ENCODE peak calls at places on chromosomes 4 and X, in nine cellular contexts. I, M, U, P, X, F, S, A and W are unnamed samples.

GRCh38 chrX:136030357-136031225 is 45.4 kb downstream of the SLC9A6 start:
- DNase-seq in P (no peak), U (peak), S (no peak), A (no peak), F (peak), I (no peak), M (no peak), X (peak), W (peak)

GRCh38 chr4:39729557-39729956 is 31.6 kb downstream of the UBE2K start:
- DNase-seq in X (peak), I (no peak), F (no peak), P (no peak), S (no peak), U (no peak), A (no peak), M (no peak), W (peak)

GRCh38 chrX:19791562-19791961 is 95.8 kb downstream of the SH3KBP1 start:
- DNase-seq in U (no peak), S (no peak), F (no peak), P (no peak), A (no peak), M (no peak), X (peak), I (no peak), W (no peak)

GRCh38 chrX:9133426-9133825 is 99.5 kb upstream of the FAM9B start:
- DNase-seq in M (no peak), P (no peak), X (peak), F (peak), U (no peak), A (no peak), I (no peak), S (no peak), W (no peak)

GRCh38 chr4:149638073-149638472 is 177.6 kb downstream of the IQCM start:
- DNase-seq in I (no peak), M (no peak), S (no peak), A (no peak), U (no peak), F (peak), P (no peak), X (peak), W (no peak)

GRCh38 chrX:46381630-46382029 is 163.6 kb downstream of the ZNF674 start:
- DNase-seq in M (no peak), A (peak), P (no peak), F (no peak), U (no peak), S (no peak), X (peak), I (peak), W (no peak)

GRCh38 chrX:84161641-84162040 is 26.4 kb downstream of the RPS6KA6 start:
- DNase-seq in I (no peak), X (no peak), M (no peak), P (no peak), F (no peak), A (no peak), U (no peak), S (no peak), W (no peak)

GRCh38 chr4:55312491-55313101 is 33.4 kb upstream of the SRD5A3 start:
- DNase-seq in X (peak), F (peak), I (peak), S (peak), M (no peak), U (no peak), P (no peak), A (peak), W (no peak)

GRCh38 chrX:274904-275475 is 6.2 kb upstream of the PLCXD1 start:
- DNase-seq in A (no peak), F (no peak), P (no peak), X (peak), S (no peak), M (peak), I (peak), U (no peak), W (no peak)
- H3K4me3 ChIP-seq in A (no peak), F (no peak), P (no peak), X (no peak), S (no peak), M (no peak), I (peak), U (peak), W (no peak)

DNA sequence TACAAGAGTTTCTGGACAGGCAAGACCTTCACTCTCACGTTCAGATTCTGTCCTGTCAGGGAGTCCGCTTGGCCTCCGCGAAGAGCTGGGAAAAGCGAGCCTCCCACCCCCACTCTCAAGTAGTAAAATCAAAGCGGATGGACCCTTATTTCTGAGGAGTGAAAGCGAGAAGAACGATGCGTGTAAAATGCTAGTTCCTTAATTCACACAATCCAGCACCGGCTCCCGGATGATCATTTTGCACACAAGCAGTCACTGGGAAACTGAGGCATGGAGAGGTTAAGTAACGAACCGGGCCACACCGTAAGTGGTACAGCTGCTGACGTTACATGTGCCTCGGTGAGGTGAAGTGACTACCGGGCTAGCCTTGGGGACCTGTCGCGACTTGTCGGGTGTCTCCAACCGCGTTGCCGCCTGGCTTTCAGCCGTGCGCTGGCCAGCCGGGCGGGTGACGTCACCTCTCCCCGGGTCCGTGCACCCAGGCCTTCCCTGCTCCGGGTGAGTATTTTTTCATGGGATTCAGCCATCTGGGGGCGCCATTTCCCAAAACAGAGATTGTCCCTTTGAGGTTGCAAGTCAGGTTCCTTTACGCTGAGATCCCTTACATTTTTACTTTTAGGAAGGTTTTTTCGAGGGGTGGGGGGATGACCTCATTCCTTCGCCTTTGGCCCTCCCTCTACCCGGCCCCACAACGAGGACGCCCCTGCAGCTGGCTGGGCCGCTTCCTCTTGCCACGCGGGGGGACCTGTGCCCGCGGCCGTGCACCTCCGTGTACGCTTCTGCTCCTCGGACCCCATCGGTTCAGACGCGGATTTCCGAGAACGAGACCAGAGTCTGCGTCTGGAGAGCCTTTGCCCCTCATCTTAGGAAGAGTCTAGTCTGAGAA is 3.4 kb upstream of the SFRP2 start:
- DNase-seq in I (peak), M (peak), X (peak), U (peak), P (no peak), A (no peak), S (peak), F (no peak), W (no peak)
- H3K4me3 ChIP-seq in I (peak), M (no peak), X (no peak), U (peak), P (no peak), A (no peak), S (no peak), F (no peak), W (peak)

GRCh38 chr4:183798921-183799307 is 106.2 kb upstream of the STOX2 start:
- DNase-seq in F (no peak), M (no peak), U (no peak), S (no peak), P (no peak), A (no peak), I (peak), X (no peak), W (no peak)
- H3K4me3 ChIP-seq in F (no peak), M (no peak), U (peak), S (no peak), P (no peak), A (peak), I (peak), X (no peak), W (no peak)

GRCh38 chrX:134237363-134237702 is 351 bp downstream of the CCDC160 start:
- DNase-seq in M (no peak), X (no peak), S (no peak), P (no peak), F (no peak), I (peak), A (no peak), U (no peak), W (no peak)
- H3K4me3 ChIP-seq in M (no peak), X (peak), S (no peak), P (peak), F (peak), I (peak), A (peak), U (peak), W (peak)

DNA sequence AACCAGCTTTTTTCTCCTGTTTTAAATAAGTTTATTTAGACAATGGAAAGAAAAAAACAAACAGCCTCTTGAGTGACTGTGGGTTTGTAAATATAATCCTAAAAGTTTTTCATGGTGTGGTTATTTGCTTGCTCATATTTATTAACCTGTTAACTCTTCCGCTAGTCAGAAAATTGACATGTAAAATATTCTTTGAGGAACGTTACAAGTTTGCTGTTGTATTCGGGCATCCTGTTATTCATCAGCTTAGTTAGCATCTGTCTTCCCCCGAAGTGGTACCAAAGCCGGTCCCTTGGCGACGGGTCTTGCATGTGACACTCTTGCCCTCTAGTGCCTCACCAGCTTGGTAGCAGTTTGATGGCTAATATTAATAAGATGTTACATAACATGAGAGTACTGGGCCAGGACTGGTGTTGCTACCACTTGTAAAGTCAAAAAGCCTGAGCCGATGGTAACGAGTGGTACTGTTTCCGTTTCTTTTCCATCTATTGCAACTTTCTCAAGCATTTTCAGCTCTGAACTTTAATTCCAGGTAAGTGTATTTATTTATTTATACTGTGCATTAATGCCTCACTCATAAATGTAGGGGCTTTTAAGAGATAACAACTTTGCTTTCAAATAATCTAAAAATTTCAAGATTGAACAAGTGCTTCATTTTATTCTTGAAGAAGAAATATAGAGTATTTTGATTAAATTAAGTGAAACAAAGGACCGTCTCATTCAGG is at the start of gene NDST3:
- DNase-seq in U (no peak), M (peak), S (peak), X (peak), A (peak), F (peak), I (peak), P (no peak), W (peak)
- H3K4me3 ChIP-seq in U (peak), M (no peak), S (no peak), X (peak), A (peak), F (peak), I (peak), P (peak), W (peak)

GRCh38 chrX:12206413-12206812 is 68.1 kb downstream of the FRMPD4 start:
- DNase-seq in F (no peak), S (no peak), X (no peak), M (no peak), U (no peak), P (no peak), I (no peak), A (no peak), W (no peak)

GRCh38 chrX:12210196-12210815 is 72.0 kb downstream of the FRMPD4 start:
- DNase-seq in F (peak), X (peak), M (no peak), U (peak), I (no peak), S (no peak), A (no peak), P (no peak), W (peak)

GRCh38 chrX:12210921-12211320 is 72.6 kb downstream of the FRMPD4 start:
- DNase-seq in P (no peak), X (no peak), F (peak), I (no peak), A (no peak), M (no peak), U (no peak), S (no peak), W (no peak)
- H3K4me3 ChIP-seq in P (no peak), X (no peak), F (peak), I (no peak), A (no peak), M (no peak), U (no peak), S (no peak), W (no peak)

DNA sequence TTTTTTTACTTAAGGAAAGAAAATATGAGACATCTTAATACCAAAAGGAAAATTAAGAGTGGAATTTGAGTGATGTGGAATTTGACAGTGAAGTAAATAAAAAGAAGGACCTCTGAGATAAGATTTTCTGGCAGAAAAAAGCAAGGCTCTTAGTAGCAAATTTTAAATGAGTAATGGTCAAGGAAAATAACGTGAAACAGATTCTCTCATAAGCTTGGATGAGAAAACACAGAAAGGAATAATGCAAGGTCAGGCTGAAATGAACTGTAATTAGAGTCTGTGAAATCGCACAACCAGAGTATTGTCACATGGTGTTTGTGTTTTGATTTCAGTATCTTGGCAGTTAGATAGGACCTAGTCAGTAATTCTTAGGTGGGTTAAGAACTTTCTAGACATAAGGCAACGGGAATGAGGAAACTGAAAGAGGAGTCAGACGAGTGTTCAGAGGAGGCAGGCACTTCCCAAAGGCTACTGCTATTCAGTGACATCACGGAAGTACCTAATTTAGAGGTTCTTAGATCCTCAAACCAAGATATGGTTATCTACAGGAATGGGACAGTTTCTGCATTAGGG is 34.5 kb downstream of the LIMCH1 start:
- DNase-seq in F (no peak), S (no peak), P (no peak), A (no peak), I (no peak), M (no peak), U (no peak), X (no peak), W (no peak)
- H3K4me3 ChIP-seq in F (no peak), S (no peak), P (no peak), A (no peak), I (no peak), M (no peak), U (peak), X (no peak), W (no peak)